ENCODE peak calls at places on chromosomes 12 and 14, in eight cellular contexts. Z is WERI-Rb-1, C is dorsolateral prefrontal cortex, M is AG04450, E is IMR-90, Q is AG10803, B is HCT116, O is hepatocyte. S is an unnamed sample.

GRCh38 chr14:50312734-50313054 is 570 bp downstream of the DMAC2L start:
- DNase-seq in Z (no peak), E (no peak), B (no peak), Q (no peak), M (no peak), C (no peak), O (no peak), S (no peak)

GRCh38 chr14:63852271-63852816 is 460 bp upstream of the SYNE2 start:
- DNase-seq in O (no peak), Z (no peak), E (peak), Q (no peak), B (no peak), C (no peak), M (no peak), S (no peak)

GRCh38 chr12:63989301-63989845 is 144.9 kb downstream of the SRGAP1 start:
- DNase-seq in Q (peak), M (no peak), B (no peak), E (peak), C (no peak), Z (no peak), O (no peak), S (no peak)

GRCh38 chr14:71688576-71688975 is 243.7 kb upstream of the RGS6 start:
- DNase-seq in B (no peak), E (peak), O (peak), Q (peak), M (no peak), Z (no peak), C (no peak), S (no peak)

GRCh38 chr14:104426771-104427125 is 152.8 kb upstream of the C14orf180 start:
- DNase-seq in M (no peak), O (no peak), C (no peak), Q (no peak), E (no peak), Z (no peak), B (no peak), S (no peak)

GRCh38 chr14:100807979-100808734 is 17.8 kb upstream of the MEG3 start:
- DNase-seq in Q (no peak), Z (no peak), M (no peak), B (no peak), C (no peak), E (no peak), O (no peak), S (no peak)

GRCh38 chr12:110039085-110039807 is 9.1 kb downstream of the C12orf76 start:
- DNase-seq in E (peak), Q (peak), C (no peak), Z (no peak), O (peak), M (peak), B (no peak), S (no peak)

GRCh38 chr14:88342980-88343379 is 19.9 kb upstream of the KCNK10 start:
- DNase-seq in O (no peak), M (no peak), B (no peak), Z (no peak), C (no peak), E (no peak), Q (no peak), S (no peak)

GRCh38 chr14:100330396-100330931 is 7.3 kb downstream of the SLC25A47 start:
- DNase-seq in B (no peak), C (no peak), O (no peak), M (no peak), E (no peak), Z (no peak), Q (no peak), S (no peak)

GRCh38 chr12:79850610-79851299 is 84.1 kb downstream of the PPP1R12A start:
- DNase-seq in O (no peak), Q (no peak), Z (no peak), E (no peak), M (no peak), C (no peak), B (no peak), S (no peak)

GRCh38 chr12:103973909-103974308 is 8.2 kb downstream of the TDG start:
- DNase-seq in O (no peak), Z (no peak), C (no peak), M (no peak), B (no peak), E (no peak), Q (no peak), S (no peak)

GRCh38 chr14:85247071-85247470 is 282.9 kb upstream of the FLRT2 start:
- DNase-seq in O (no peak), E (no peak), B (no peak), C (no peak), Z (no peak), M (no peak), Q (no peak), S (no peak)

GRCh38 chr12:62123721-62124203 is 136.4 kb upstream of the USP15 start:
- DNase-seq in Q (peak), O (peak), C (peak), E (peak), B (peak), Z (peak), M (peak), S (no peak)

GRCh38 chr14:67311868-67312267 is 47.7 kb downstream of the ATP6V1D start:
- DNase-seq in C (no peak), Z (no peak), Q (no peak), M (no peak), E (no peak), O (peak), B (no peak), S (no peak)

GRCh38 chr12:57837779-57838562 is 8.6 kb downstream of the CTDSP2 start:
- DNase-seq in Q (peak), Z (no peak), E (peak), C (no peak), B (no peak), M (no peak), O (peak), S (no peak)

GRCh38 chr12:132610051-132610759 is at the start of gene LRCOL1:
- DNase-seq in E (peak), B (no peak), C (no peak), M (peak), Q (peak), Z (no peak), O (no peak), S (no peak)

GRCh38 chr14:91893659-91894058 is 26.3 kb upstream of the TC2N start:
- DNase-seq in Z (no peak), O (no peak), C (no peak), Q (no peak), M (no peak), E (no peak), B (no peak), S (no peak)

GRCh38 chr12:4849946-4850345 is 59.8 kb upstream of the KCNA1 start:
- DNase-seq in O (no peak), B (no peak), C (no peak), E (no peak), M (no peak), Z (no peak), Q (no peak), S (no peak)

GRCh38 chr14:50666772-50667490 is 1.2 kb downstream of the SAV1 start:
- DNase-seq in O (peak), E (peak), B (no peak), M (no peak), Q (peak), C (no peak), Z (peak), S (no peak)

GRCh38 chr12:129190827-129191226 is 337.5 kb downstream of the GLT1D1 start:
- DNase-seq in Q (no peak), E (no peak), B (no peak), O (no peak), C (no peak), M (no peak), Z (peak), S (no peak)

GRCh38 chr14:73713206-73713803 is 879 bp downstream of the PNMA1 start:
- DNase-seq in O (no peak), E (no peak), B (no peak), Z (no peak), Q (no peak), M (no peak), C (no peak), S (no peak)

GRCh38 chr14:73713804-73714655 is at the start of gene PNMA1:
- DNase-seq in C (peak), O (peak), M (no peak), E (peak), B (no peak), Z (peak), Q (peak), S (peak)

GRCh38 chr14:73710737-73711136 is 3.4 kb downstream of the PNMA1 start:
- DNase-seq in M (no peak), Z (no peak), E (no peak), Q (no peak), C (no peak), B (no peak), O (no peak), S (no peak)

GRCh38 chr14:73712071-73712506 is 2.1 kb downstream of the PNMA1 start:
- DNase-seq in Z (no peak), Q (no peak), C (no peak), B (no peak), M (no peak), E (peak), O (no peak), S (no peak)

DNA sequence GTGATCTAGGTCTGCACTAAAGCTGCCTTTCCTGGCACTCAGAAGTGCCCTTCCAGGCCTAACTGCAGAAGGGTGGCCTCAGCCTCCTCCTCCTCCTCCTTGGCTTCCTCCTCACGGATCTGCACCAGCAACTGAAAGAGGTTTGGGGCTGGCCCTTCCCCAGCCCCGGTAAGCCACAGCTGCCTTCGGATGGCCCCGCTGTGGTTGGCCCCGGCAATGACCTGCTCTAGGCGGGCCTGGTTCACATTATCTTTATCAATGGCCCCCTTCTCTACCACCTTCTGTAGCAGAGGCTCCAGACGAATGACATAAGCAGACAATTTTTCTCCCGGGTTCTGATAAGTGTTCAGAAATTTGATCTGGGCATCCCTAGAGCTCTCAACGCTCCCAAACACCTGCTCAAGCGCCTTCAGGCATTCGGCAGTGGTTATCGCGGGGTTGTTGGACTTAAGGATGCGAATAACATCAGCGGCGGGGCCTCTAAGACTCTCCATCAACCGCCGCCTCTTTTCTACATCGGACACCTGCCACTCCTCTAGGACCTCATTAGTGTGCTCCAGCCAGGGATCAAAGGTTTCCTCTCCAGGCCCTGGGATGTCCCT is 1.5 kb downstream of the PNMA1 start:
- DNase-seq in E (peak), C (no peak), O (peak), Z (no peak), Q (no peak), M (no peak), B (no peak), S (no peak)
- TF ChIP-seq CTCF in E (no peak), C (no peak), O (no peak), Z (no peak), Q (no peak), M (no peak), B (no peak), S (peak)

DNA sequence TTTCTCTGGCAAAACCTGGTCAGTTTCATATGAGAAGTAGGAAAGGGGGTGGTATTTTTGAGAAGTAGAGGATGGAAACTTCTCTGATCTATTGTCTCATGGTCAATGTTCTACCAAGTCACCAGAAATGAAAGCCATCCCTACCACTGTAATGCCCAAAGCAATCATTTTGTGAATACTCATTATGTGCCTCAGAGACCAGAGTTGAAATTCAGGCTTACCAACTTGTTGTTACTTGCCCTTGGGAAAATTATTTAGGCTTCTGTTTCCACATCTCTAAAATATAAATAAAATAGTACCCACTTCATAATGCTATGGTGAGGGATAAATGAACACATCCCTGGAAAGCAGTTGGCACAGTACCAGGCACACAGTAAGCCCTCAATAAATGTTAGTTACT is 723.7 kb upstream of the TBX3 start:
- DNase-seq in C (no peak), M (no peak), Z (no peak), B (no peak), E (no peak), O (no peak), Q (no peak), S (no peak)
- TF ChIP-seq CTCF in C (no peak), M (no peak), Z (no peak), B (no peak), E (no peak), O (no peak), Q (no peak), S (no peak)

DNA sequence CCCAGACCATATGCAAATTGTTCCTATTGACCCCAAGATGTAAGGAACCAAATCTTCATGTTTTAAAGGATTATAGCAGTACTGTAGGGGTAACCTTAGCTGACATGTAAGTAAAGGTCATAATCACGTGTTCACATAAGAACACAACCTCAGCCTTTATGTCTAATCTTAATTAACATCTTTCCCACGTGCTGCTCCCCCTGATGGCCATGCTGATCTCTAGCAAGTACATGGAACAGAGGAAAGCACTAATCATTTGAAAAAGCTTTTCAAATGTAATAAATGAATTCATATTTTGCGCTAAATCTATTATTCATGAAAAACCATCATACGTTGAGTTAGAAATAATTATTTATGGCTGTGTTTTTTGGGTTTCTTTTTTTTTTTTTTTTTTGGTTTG is 30.5 kb upstream of the ITPR2 start:
- DNase-seq in B (peak), M (no peak), Z (peak), C (no peak), E (peak), Q (no peak), O (no peak), S (no peak)
- TF ChIP-seq CTCF in B (peak), M (peak), Z (peak), C (no peak), E (peak), Q (peak), O (peak), S (peak)

DNA sequence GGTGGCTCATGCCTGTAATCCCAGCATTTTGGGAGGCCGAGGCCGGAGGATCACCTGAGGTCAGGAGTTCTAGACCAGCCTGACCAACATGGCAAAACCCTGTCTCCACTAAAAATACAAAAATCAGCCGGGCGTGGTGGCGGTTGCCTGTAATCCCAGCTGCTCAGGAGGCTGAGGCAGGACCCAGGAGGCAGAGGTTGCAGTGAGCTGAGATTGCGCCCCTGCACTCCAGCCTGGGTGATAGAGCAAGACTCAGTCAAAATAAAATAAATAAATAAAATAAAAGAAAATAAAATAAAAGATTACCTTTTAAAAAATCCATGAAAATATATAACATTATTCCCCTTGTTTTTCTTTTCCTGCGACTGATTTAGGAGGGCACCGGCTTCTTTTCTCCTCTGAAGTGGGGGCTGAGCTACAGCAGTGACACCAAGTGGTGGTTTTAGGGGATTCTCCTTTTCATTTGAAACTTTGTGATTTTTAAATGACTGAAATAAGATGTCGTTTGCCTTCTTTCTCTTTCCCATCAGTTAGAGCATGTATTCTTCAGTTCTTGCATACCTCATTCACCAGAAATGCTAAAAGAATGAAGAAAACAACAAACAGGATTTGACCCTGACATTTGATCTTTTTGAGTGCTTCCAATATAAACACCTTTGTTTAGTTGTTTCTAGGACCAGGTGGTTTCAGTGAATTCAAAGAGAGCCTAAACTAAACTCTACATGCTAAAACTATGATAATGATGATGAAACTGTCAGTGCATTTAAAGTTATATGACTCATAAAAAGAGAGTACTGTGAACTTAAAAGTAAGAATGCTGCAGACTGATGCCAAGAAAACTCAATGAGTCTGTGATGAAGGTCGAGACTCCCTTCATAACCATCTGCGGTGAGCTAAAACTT is 22.6 kb upstream of the PKP2 start:
- DNase-seq in Z (peak), C (no peak), E (peak), B (no peak), M (no peak), O (peak), Q (no peak), S (no peak)
- TF ChIP-seq CTCF in Z (peak), C (peak), E (peak), B (peak), M (no peak), O (peak), Q (peak), S (peak)

DNA sequence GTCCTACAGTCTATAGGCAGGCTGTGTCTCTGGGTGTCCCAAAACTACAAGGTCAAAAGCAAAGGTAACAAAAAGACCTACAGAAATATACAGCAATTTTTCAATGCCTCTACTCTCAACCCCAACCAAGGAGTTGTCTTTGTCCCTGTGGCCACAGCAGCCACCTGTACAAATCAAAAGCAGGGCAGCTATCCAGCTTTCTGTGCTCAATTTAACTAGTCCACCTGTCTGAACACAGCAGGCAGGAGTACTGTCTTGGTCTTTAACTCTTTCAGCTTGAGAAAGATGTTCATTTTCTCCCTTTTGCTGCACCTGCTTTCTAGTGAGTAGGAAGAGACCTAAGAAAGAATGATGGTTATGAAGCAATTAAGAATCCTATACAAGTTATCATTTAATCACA is 19.7 kb downstream of the GDF11 start:
- DNase-seq in Z (no peak), B (no peak), C (no peak), O (no peak), E (no peak), M (no peak), Q (no peak), S (no peak)
- TF ChIP-seq CTCF in Z (no peak), B (no peak), C (no peak), O (no peak), E (no peak), M (no peak), Q (no peak), S (no peak)

DNA sequence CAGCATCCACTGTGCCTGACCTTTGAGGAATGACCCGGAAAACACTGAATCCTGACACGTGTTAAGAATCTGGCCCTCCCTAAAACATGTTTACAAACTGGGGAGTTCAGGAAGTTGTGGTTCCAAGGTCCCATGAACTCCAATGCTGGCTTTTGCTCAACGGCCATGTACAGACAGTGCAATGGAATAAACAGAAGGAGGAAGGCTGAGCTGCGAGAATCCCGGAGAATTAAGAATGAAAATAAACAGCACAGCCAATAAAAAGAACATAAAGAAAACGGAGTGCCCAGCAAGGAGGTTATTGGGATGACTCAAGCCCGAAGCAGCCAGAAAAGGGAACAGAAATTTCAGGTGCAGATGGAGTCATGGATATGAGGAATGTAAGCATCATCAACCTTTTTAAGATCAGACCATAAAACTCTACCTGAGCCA is 32.3 kb downstream of the BCL11B start:
- DNase-seq in Q (no peak), O (no peak), B (no peak), C (no peak), Z (no peak), E (no peak), M (no peak), S (no peak)
- TF ChIP-seq CTCF in Q (no peak), O (no peak), B (no peak), C (no peak), Z (no peak), E (no peak), M (no peak), S (no peak)

GRCh38 chr12:56448860-56449621 is at the start of gene TIMELESS:
- DNase-seq in O (peak), E (peak), M (peak), B (peak), Q (peak), C (peak), Z (peak), S (peak)
- TF ChIP-seq CTCF in O (no peak), E (no peak), M (peak), B (no peak), Q (peak), C (peak), Z (no peak), S (peak)

DNA sequence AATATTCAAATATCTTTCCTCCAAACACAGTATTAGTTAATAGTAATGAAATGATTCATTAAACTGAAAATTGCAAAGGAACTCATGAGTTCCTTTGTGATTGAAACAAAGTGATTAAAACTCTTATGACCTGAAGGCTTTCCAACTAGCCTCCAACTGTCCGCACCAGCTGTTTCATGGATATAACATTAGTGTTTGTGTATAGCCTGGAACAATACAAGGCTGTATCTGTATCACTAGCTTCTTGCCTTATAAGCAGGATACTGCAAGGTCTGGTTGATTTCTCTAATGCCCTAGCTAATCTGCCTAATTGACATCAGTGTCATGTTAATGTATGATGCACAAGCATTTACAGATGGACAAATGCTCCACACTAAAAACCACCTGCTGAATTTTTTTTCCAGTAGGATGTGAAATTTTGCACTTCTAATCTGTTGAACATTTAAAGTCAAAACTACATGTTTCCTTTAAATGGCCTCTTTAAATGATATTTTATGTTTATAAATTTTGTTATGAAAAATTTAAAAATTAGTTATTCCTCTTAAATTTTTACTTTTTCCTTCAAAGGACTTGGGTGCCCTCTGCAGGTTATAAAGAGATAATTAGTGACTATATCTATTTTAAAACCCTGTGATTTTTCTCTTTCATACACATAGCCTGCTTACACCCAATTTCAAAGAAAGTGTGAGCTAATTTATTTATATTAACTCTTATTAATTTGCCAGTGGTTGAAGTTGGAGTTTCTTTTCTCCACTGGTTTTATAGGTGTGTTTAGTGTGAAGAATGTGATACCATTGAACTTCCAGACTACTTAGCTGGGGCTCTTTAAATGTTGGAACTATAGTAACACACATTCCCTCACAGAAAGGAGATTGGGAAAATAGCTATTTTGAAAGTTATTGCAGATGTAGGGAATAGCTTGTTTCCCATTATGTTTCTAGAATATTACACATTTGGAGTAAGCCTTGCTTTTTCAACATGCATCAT is 25.4 kb downstream of the AP5M1 start:
- DNase-seq in Q (peak), Z (peak), E (peak), C (no peak), O (peak), M (no peak), B (no peak), S (no peak)
- TF ChIP-seq CTCF in Q (peak), Z (no peak), E (peak), C (peak), O (peak), M (peak), B (peak), S (peak)